ENCODE peak calls at places on chromosomes 11 and 22, in five cellular contexts. E is A549; K is CD8-positive, alpha-beta T cell; G is body of pancreas; J is IMR-90. D is an unnamed sample. For H3K4me1, the result is how much of the 10 kb centered on the place peaks cover.

GRCh38 chr11:68828155-68828931 is 13.4 kb downstream of the CPT1A start:
- DNase-seq in E (no peak), K (no peak), G (no peak), J (no peak), D (no peak)

GRCh38 chr22:25070870-25071465 is 118.5 kb downstream of the KIAA1671 start:
- DNase-seq in E (no peak), K (no peak), G (no peak), J (no peak), D (no peak)

GRCh38 chr11:68841718-68842426 is at the start of gene CPT1A:
- DNase-seq in E (peak), K (peak), G (peak), J (peak), D (peak)

GRCh38 chr11:69684651-69685050 is 9.5 kb upstream of the LTO1 start:
- DNase-seq in E (no peak), K (no peak), G (no peak), J (no peak), D (no peak)

GRCh38 chr11:69293819-69294505 is at the start of gene MYEOV:
- DNase-seq in E (peak), K (no peak), G (no peak), J (no peak), D (no peak)

GRCh38 chr11:61732705-61733104 is 19.7 kb upstream of the MYRF start:
- DNase-seq in E (no peak), K (no peak), G (no peak), J (peak), D (no peak)

GRCh38 chr11:62033191-62034044 is 66.0 kb upstream of the FTH1 start:
- DNase-seq in E (no peak), K (no peak), G (no peak), J (no peak), D (no peak)

GRCh38 chr11:19116315-19116970 is 525 bp upstream of the ZDHHC13 start:
- DNase-seq in E (no peak), K (no peak), G (no peak), J (no peak), D (no peak)

GRCh38 chr22:49965291-49966040 is 4.9 kb downstream of the PIM3 start:
- DNase-seq in E (no peak), K (peak), G (peak), J (no peak), D (no peak)

GRCh38 chr22:28411125-28411524 is 268.5 kb downstream of the TTC28 start:
- DNase-seq in E (no peak), K (no peak), G (no peak), J (no peak), D (no peak)

GRCh38 chr11:111555255-111555654 is 14.7 kb downstream of the LAYN start:
- DNase-seq in E (no peak), K (no peak), G (no peak), J (peak), D (no peak)

GRCh38 chr11:85875505-85875904 is 20.3 kb downstream of the CCDC83 start:
- DNase-seq in E (peak), K (no peak), G (no peak), J (peak), D (no peak)

GRCh38 chr11:84261707-84262106 is 975.5 kb upstream of the CCDC90B start:
- DNase-seq in E (no peak), K (no peak), G (no peak), J (no peak), D (no peak)

GRCh38 chr11:36619502-36619901 is 21.5 kb upstream of the RAG2 start:
- DNase-seq in E (no peak), K (no peak), G (no peak), J (no peak), D (no peak)

GRCh38 chr11:110082899-110083298 is 10.3 kb upstream of the ZC3H12C start:
- DNase-seq in E (no peak), K (no peak), G (no peak), J (no peak), D (no peak)

GRCh38 chr11:1197886-1198765 is 24.7 kb upstream of the MUC5B start:
- DNase-seq in E (no peak), K (no peak), G (peak), J (no peak), D (no peak)

GRCh38 chr11:79414644-79415317 is 26.0 kb downstream of the TENM4 start:
- DNase-seq in E (no peak), K (no peak), G (no peak), J (peak), D (no peak)

GRCh38 chr11:14393129-14393528 is 34.1 kb upstream of the RRAS2 start:
- DNase-seq in E (no peak), K (no peak), G (no peak), J (no peak), D (no peak)

GRCh38 chr11:6156628-6157367 is 13.3 kb downstream of the OR52B2 start:
- DNase-seq in E (no peak), K (no peak), G (no peak), J (no peak), D (no peak)

GRCh38 chr11:60870276-60870675 is 2.9 kb downstream of the ZP1 start:
- DNase-seq in E (no peak), K (no peak), G (no peak), J (no peak), D (no peak)

GRCh38 chr11:72629266-72629665 is 45.0 kb downstream of the PDE2A start:
- DNase-seq in E (no peak), K (no peak), G (no peak), J (no peak), D (no peak)

GRCh38 chr11:100925935-100926334 is 203.7 kb downstream of the PGR start:
- DNase-seq in E (no peak), K (no peak), G (no peak), J (peak), D (no peak)

GRCh38 chr22:23566716-23567475 is 13.2 kb downstream of the IGLL1 start:
- DNase-seq in E (no peak), K (no peak), G (no peak), J (no peak), D (no peak)

GRCh38 chr11:119615003-119615878 is 113.8 kb downstream of the NECTIN1 start:
- DNase-seq in E (peak), K (no peak), G (no peak), J (peak), D (no peak)

DNA sequence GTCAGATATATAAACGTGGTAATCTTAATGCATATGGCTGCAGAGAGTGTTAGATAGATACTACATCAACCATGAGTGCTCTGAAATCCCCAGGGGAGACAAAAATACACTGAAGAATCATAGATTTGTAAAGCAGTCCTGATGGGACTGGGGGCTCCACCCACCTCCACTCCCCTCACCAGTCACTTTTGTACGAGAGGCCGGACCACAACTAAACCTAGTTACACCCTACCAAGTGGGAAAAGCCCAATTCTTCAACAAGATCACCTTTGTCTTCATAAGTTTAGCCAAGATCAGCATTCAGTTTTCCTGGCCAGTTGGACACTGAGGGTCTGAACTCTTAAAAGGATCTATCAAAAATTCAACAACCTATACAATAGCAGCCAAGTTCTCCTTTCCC is 1.5 kb downstream of the SF1 start:
- DNase-seq in E (no peak), K (no peak), G (no peak), J (no peak), D (no peak)
- H3K4me1 ChIP-seq in E (under half), K (half or more), G (under half), J (under half), D (half or more)

GRCh38 chr11:22317656-22318055 is 20.5 kb upstream of the SLC17A6 start:
- DNase-seq in E (no peak), K (no peak), G (no peak), J (no peak), D (no peak)
- H3K4me3 ChIP-seq in E (no peak), K (no peak), G (no peak), J (no peak), D (no peak)

GRCh38 chr11:76766521-76766920 is 16.6 kb upstream of the TSKU start:
- DNase-seq in E (no peak), K (no peak), G (no peak), J (no peak), D (no peak)
- H3K4me1 ChIP-seq in E (half or more), K (under half), G (under half), J (under half), D (under half)

GRCh38 chr22:21045585-21046294 is at the start of gene LRRC74B:
- DNase-seq in E (peak), K (peak), G (peak), J (peak), D (peak)
- H3K4me3 ChIP-seq in E (peak), K (peak), G (no peak), J (peak), D (peak)

DNA sequence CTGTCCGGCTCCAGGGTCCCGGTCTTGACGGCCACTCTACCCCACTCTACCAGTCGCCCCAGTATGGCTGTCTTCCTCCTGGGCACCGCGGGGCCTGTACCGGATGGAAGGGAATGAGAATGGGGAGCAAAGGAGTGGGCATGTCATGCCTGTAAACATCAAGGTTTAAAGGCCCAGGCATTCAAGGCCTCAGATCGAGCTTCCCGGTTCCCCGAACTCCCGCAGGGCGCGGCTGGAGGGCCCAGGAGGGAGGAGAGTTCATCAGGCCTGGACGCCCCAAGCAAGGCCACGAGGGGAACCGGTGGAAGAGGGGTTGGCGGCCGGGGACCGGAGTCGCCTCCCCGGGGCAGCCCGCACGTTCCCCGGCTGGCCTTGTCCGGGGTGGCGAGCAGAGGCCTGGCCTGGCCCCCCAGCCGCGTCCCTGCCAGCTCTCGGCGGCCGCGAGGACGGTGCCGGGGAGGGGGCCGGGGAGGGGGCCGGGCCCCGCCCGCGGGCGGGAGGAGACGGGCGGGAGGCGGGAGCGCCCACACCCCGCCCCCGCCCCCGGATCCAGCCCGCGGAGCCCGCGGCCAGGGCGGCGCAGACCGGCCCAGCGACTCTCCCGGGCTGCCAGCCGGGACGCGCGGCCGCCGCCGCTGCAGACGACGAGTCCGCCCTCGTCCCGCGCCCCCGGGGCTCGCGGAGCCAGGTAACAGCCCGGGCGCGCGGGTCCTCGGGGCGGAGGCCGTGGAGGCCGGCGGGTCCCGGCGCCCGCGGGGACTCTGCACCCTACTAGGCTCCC is at the start of gene CDC42EP1:
- DNase-seq in E (no peak), K (no peak), G (peak), J (peak), D (no peak)
- H3K4me1 ChIP-seq in E (half or more), K (under half), G (half or more), J (under half), D (under half)

GRCh38 chr22:29704528-29705285 is 15.1 kb upstream of the CABP7 start:
- DNase-seq in E (no peak), K (no peak), G (no peak), J (peak), D (no peak)
- H3K4me3 ChIP-seq in E (no peak), K (no peak), G (no peak), J (no peak), D (no peak)

GRCh38 chr11:3890014-3890413 is 34.5 kb downstream of the STIM1 start:
- DNase-seq in E (no peak), K (no peak), G (no peak), J (no peak), D (no peak)
- H3K4me1 ChIP-seq in E (under half), K (under half), G (under half), J (under half), D (under half)

GRCh38 chr11:66579017-66579606 is 10.7 kb upstream of the CTSF start:
- DNase-seq in E (peak), K (peak), G (peak), J (peak), D (peak)
- H3K4me3 ChIP-seq in E (no peak), K (no peak), G (no peak), J (no peak), D (no peak)

GRCh38 chr22:38696606-38697005 is 4.1 kb downstream of the JOSD1 start:
- DNase-seq in E (peak), K (no peak), G (no peak), J (peak), D (no peak)
- H3K4me1 ChIP-seq in E (half or more), K (under half), G (under half), J (under half), D (half or more)

GRCh38 chr11:18014876-18015275 is 2.0 kb upstream of the SERGEF start:
- DNase-seq in E (no peak), K (no peak), G (no peak), J (no peak), D (no peak)
- H3K4me3 ChIP-seq in E (no peak), K (no peak), G (no peak), J (no peak), D (no peak)

D was measured in CD8-positive, alpha-beta memory T cell.